ENCODE peak calls at places on chromosomes 16 and 17, in five cellular contexts. Q is T-helper 9 cell, E is astrocyte of the cerebellum, J is HCEC 1CT, D is nephron progenitor cell. H is an unnamed sample.

GRCh38 chr16:1177053-1177452 is 24.1 kb downstream of the CACNA1H start:
- DNase-seq in D (no peak), J (no peak), Q (no peak), E (no peak), H (no peak)

GRCh38 chr17:71251936-71252335 is 868.9 kb upstream of the SOX9 start:
- DNase-seq in D (no peak), E (peak; percentile 15), J (no peak), Q (no peak), H (no peak)

GRCh38 chr17:80152057-80152831 is 5.3 kb upstream of the EIF4A3 start:
- DNase-seq in J (no peak), Q (no peak), D (no peak), E (no peak), H (no peak)

GRCh38 chr16:66127459-66128362 is 238.8 kb upstream of the CDH5 start:
- DNase-seq in Q (no peak), J (no peak), E (no peak), D (peak; percentile 9), H (no peak)

GRCh38 chr16:22257440-22257839 is 39.8 kb upstream of the POLR3E start:
- DNase-seq in E (no peak), Q (no peak), D (no peak), J (no peak), H (no peak)

GRCh38 chr16:88677721-88678120 is 8.6 kb downstream of the SNAI3 start:
- DNase-seq in E (no peak), D (no peak), Q (no peak), J (no peak), H (no peak)

GRCh38 chr16:4409081-4409932 is 7.1 kb downstream of the CORO7 start:
- DNase-seq in E (no peak), Q (no peak), D (no peak), J (no peak), H (no peak)

GRCh38 chr17:58303981-58304734 is 23.4 kb upstream of the MPO start:
- DNase-seq in Q (peak; percentile 34), E (no peak), J (peak; percentile 37), D (peak; percentile 46), H (no peak)

GRCh38 chr17:64661981-64662773 is at the start of gene SMURF2:
- DNase-seq in D (peak; percentile 84), E (no peak), Q (peak; percentile 77), J (peak; percentile 72), H (peak; percentile 77)

GRCh38 chr16:35195864-35196216 is 1736.4 kb downstream of the TP53TG3F start:
- DNase-seq in E (no peak), D (no peak), Q (no peak), J (no peak), H (no peak)

GRCh38 chr17:3882276-3882675 is 10.6 kb downstream of the CAMKK1 start:
- DNase-seq in J (no peak), E (no peak), Q (no peak), D (no peak), H (no peak)

GRCh38 chr17:73625975-73626706 is 18.1 kb downstream of the SDK2 start:
- DNase-seq in E (no peak), Q (no peak), D (peak; percentile 43), J (no peak), H (no peak)

GRCh38 chr17:5893741-5894140 is 176.4 kb upstream of the WSCD1 start:
- DNase-seq in Q (no peak), J (no peak), E (no peak), D (no peak), H (no peak)

GRCh38 chr17:44971776-44972483 is 3.8 kb upstream of the C1QL1 start:
- DNase-seq in E (no peak), J (peak; percentile 88), Q (no peak), D (no peak), H (no peak)

GRCh38 chr17:79781691-79782575 is 4.0 kb downstream of the CBX2 start:
- DNase-seq in D (no peak), E (no peak), Q (no peak), J (no peak), H (no peak)

GRCh38 chr16:15970202-15970601 is 20.8 kb downstream of the ABCC1 start:
- DNase-seq in J (peak; percentile 29), D (no peak), Q (no peak), E (no peak), H (no peak)

GRCh38 chr16:8678068-8678927 is 3.9 kb downstream of the ABAT start:
- DNase-seq in E (no peak), Q (no peak), D (no peak), J (peak; percentile 34), H (peak; percentile 53)

GRCh38 chr16:424623-425081 is 797 bp upstream of the RAB11FIP3 start:
- DNase-seq in Q (no peak), E (no peak), D (peak; percentile 22), J (peak; percentile 42), H (peak; percentile 41)

GRCh38 chr17:82419471-82419995 is 1.1 kb upstream of the OGFOD3 start:
- DNase-seq in E (no peak), J (no peak), Q (no peak), D (no peak), H (no peak)

GRCh38 chr17:81479175-81479574 is 33.4 kb downstream of the ACTG1 start:
- DNase-seq in Q (no peak), E (no peak), J (no peak), D (no peak), H (no peak)

GRCh38 chr17:1716912-1717695 is 6.9 kb upstream of the TLCD2 start:
- DNase-seq in Q (peak; percentile 60), D (peak; percentile 84), E (peak; percentile 99), J (peak; percentile 99), H (peak; percentile 96)

GRCh38 chr16:50253511-50253903 is 12.8 kb upstream of the ADCY7 start:
- DNase-seq in E (no peak), D (no peak), J (no peak), Q (no peak), H (no peak)

GRCh38 chr16:69889295-69889964 is 61.7 kb upstream of the CLEC18A start:
- DNase-seq in E (no peak), J (no peak), Q (no peak), D (no peak), H (no peak)

GRCh38 chr17:42193216-42194132 is 820 bp downstream of the GHDC start:
- DNase-seq in Q (no peak), D (no peak), E (no peak), J (no peak), H (no peak)

GRCh38 chr17:8742274-8742673 is 2.4 kb downstream of the CCDC42 start:
- DNase-seq in D (no peak), Q (no peak), E (no peak), J (no peak), H (no peak)

GRCh38 chr17:49748791-49749190 is 15.1 kb downstream of the FAM117A start:
- DNase-seq in E (no peak), Q (peak; percentile 46), D (no peak), J (no peak), H (no peak)

GRCh38 chr17:79937435-79937870 is 98.2 kb upstream of the CBX4 start:
- DNase-seq in E (no peak), J (no peak), D (no peak), Q (no peak), H (no peak)

GRCh38 chr17:17063546-17064122 is 21.4 kb downstream of the MPRIP start:
- DNase-seq in J (no peak), D (no peak), E (no peak), Q (no peak), H (peak; percentile 84)

GRCh38 chr16:75354170-75354569 is 79.1 kb downstream of the CFDP1 start:
- DNase-seq in J (no peak), D (no peak), Q (no peak), E (no peak), H (no peak)

GRCh38 chr16:11255737-11256656 is at the start of gene SOCS1:
- DNase-seq in J (peak; percentile 88), E (peak; percentile 51), Q (peak; percentile 82), D (peak; percentile 94), H (peak; percentile 63)